ENCODE peak calls at places on chromosomes 4 and X, in four cellular contexts. X is H9, A is GM23248, J is OCI-LY7. L is an unnamed sample.

GRCh38 chr4:47468686-47469365 is 5.3 kb upstream of the COMMD8 start:
- DNase-seq in X (no peak), A (peak), J (no peak), L (peak)

GRCh38 chrX:64842492-64842891 is 133.8 kb downstream of the ZC4H2 start:
- DNase-seq in J (peak), X (no peak), A (no peak), L (no peak)

GRCh38 chrX:31117195-31117594 is 45.4 kb upstream of the FTHL17 start:
- DNase-seq in J (no peak), A (no peak), X (no peak), L (no peak)

GRCh38 chr4:103719320-103720204 is at the start of gene TACR3:
- DNase-seq in X (peak), A (peak), J (no peak), L (no peak)

GRCh38 chr4:177033130-177033529 is 240.4 kb upstream of the VEGFC start:
- DNase-seq in X (no peak), A (no peak), J (no peak), L (no peak)

GRCh38 chrX:93594780-93595179 is 78.6 kb downstream of the NAP1L3 start:
- DNase-seq in A (no peak), X (no peak), J (no peak), L (no peak)

GRCh38 chr4:110622841-110623709 is at the start of gene PITX2:
- DNase-seq in A (peak), X (peak), J (peak), L (peak)

GRCh38 chrX:7993873-7994272 is 66.7 kb upstream of the PNPLA4 start:
- DNase-seq in X (no peak), J (no peak), A (no peak), L (no peak)

GRCh38 chrX:45710081-45710801 is 509.6 kb upstream of the DIPK2B start:
- DNase-seq in J (no peak), X (no peak), A (peak), L (peak)

GRCh38 chrX:95076449-95076848 is 1402.4 kb downstream of the FAM133A start:
- DNase-seq in X (no peak), J (peak), A (peak), L (no peak)

GRCh38 chrX:133362538-133362937 is 52.8 kb downstream of the GPC4 start:
- DNase-seq in X (no peak), J (no peak), A (no peak), L (no peak)

DNA sequence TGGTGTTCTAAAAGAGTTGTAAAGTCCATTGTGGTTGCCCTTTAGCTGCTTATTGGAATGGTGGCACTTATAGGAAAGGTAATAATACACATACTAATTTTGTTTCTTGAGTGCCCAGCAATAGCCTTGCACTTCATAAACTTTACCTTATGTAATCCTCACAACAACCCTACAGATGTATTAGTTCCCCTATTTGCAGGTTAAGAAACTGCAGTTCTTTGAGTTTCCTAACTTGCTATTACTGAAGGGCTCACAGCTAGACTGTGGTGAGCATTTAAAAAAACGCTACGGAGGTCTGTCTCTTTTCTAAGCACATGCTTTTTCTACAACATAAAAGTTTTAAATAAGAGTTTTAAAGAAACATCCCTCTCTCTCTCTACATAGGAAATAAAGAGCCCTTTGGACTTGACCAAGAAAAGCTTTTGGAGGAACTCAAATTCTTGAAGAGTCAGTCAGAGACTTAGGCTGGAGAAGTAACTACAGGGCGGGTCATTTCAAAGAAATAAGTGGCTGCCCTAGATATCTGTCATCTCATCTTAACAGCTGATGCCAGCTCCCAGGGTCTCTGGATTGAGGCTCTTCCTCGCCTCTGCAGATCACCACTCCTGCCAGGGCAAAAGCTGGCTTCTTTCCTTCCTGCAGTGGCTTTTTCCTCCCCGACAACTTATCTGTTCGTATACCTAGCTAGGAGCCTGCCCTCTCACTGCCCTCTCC is 42.0 kb upstream of the FBXW7 start:
- DNase-seq in A (peak), J (peak), X (no peak), L (no peak)
- H2AFZ ChIP-seq in A (no peak), J (peak), X (no peak), L (no peak)

GRCh38 chr4:139917896-139918295 is 236.1 kb downstream of the MAML3 start:
- DNase-seq in A (no peak), J (no peak), X (no peak), L (no peak)

GRCh38 chr4:139913398-139913990 is 240.5 kb downstream of the MAML3 start:
- DNase-seq in J (no peak), A (peak), X (no peak), L (peak)

GRCh38 chr4:139918591-139918990 is 235.4 kb downstream of the MAML3 start:
- DNase-seq in A (no peak), J (no peak), X (no peak), L (peak)

GRCh38 chr4:139913995-139914394 is 240.0 kb downstream of the MAML3 start:
- DNase-seq in A (peak), J (no peak), X (no peak), L (peak)

GRCh38 chr4:139916041-139916440 is 237.9 kb downstream of the MAML3 start:
- DNase-seq in X (no peak), J (no peak), A (peak), L (peak)
- H2AFZ ChIP-seq in X (no peak), J (no peak), A (no peak), L (no peak)

GRCh38 chr4:34148322-34148908 is 2095.9 kb downstream of the ARAP2 start:
- DNase-seq in A (no peak), X (no peak), J (no peak), L (no peak)
- H2AFZ ChIP-seq in A (no peak), X (no peak), J (no peak), L (no peak)

GRCh38 chrX:134676440-134676839 is 18.2 kb upstream of the PLAC1 start:
- DNase-seq in A (peak), X (no peak), J (no peak), L (peak)
- H2AFZ ChIP-seq in A (peak), X (no peak), J (no peak), L (peak)

GRCh38 chr4:21544410-21544809 is 404.2 kb downstream of the KCNIP4 start:
- DNase-seq in A (no peak), X (no peak), J (no peak), L (no peak)

GRCh38 chr4:21543514-21543913 is 405.1 kb downstream of the KCNIP4 start:
- DNase-seq in A (no peak), J (no peak), X (no peak), L (no peak)
- H2AFZ ChIP-seq in A (no peak), J (no peak), X (no peak), L (no peak)

DNA sequence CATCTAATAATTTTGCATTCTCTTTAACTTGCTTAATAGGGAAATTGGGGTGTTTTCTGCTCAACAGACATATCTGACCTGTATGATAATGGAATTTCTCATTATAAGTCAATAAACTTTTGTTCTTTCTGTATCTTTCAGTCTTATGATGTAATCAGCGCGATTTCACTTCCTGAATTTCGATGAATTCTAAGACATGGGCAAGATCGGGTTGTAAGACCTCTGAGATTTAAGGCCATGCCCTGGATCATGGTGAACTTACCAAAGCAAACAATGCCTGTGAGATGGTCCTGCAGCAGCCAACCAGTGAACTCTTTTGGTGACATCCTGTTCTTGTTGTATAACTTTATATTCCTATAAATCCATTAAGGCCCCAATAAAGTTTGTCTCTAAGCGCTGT is 88.1 kb downstream of the NBDY start:
- DNase-seq in A (no peak), X (no peak), J (no peak), L (no peak)
- H2AFZ ChIP-seq in A (no peak), X (no peak), J (no peak), L (no peak)

GRCh38 chr4:39051454-39051853 is 10.6 kb upstream of the KLHL5 start:
- DNase-seq in J (no peak), X (no peak), A (no peak), L (no peak)

GRCh38 chr4:39053983-39054382 is 8.0 kb upstream of the KLHL5 start:
- DNase-seq in J (no peak), A (no peak), X (no peak), L (no peak)

GRCh38 chr4:39056023-39056422 is 6.0 kb upstream of the KLHL5 start:
- DNase-seq in A (no peak), J (no peak), X (no peak), L (no peak)

GRCh38 chr4:39050590-39050989 is 11.4 kb upstream of the KLHL5 start:
- DNase-seq in A (no peak), J (no peak), X (no peak), L (no peak)

DNA sequence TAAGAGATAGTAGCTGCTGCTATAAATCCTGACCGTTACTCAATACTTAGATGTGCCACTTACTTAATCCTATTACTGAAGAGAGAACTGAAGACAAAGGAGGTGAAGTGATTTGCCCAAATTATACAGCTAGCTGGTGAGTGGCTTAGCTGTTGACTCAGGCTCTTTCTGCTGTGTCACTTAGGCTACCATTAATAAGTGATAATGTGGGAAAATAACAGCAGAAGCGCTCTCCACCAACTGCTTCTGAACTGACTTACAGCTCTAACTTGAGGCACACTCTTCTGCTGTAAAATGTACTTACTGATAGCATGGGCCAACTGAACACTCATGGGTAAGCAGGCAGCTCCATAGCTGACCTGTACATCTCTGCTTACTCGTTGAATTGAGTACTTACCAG is 7.5 kb upstream of the KLHL5 start:
- DNase-seq in J (no peak), A (no peak), X (no peak), L (no peak)
- H2AFZ ChIP-seq in J (no peak), A (no peak), X (no peak), L (no peak)

L was measured in astrocyte.